ENCODE peak calls at places on chromosomes 13 and 19, in ten cellular contexts. One of them, this sample, is unnamed.

GRCh38 chr13:34208326-34208725 is 390.4 kb downstream of the RFC3 start:
- DNase-seq in effector memory CD4-positive, alpha-beta T cell: no peak
- DNase-seq in hepatic stellate cell: no peak
- DNase-seq in NCI-H146: no peak
- DNase-seq in nephron progenitor cell: no peak
- DNase-seq in stromal cell of bone marrow: no peak
- DNase-seq in neural crest cell: no peak
- DNase-seq in amniotic stem cell: no peak
- DNase-seq in psoas muscle: no peak
- DNase-seq in activated CD4-positive, alpha-beta T cell treated with anti-CD3 and anti-CD28 coated beads, Interleukin-2, amount 50 U/mL, for 4 hours: no peak
- DNase-seq in this sample: no peak

GRCh38 chr19:39588066-39588465 is 14.3 kb upstream of the LGALS13 start:
- DNase-seq in effector memory CD4-positive, alpha-beta T cell: no peak
- DNase-seq in hepatic stellate cell: no peak
- DNase-seq in NCI-H146: no peak
- DNase-seq in nephron progenitor cell: no peak
- DNase-seq in stromal cell of bone marrow: no peak
- DNase-seq in neural crest cell: no peak
- DNase-seq in amniotic stem cell: no peak
- DNase-seq in psoas muscle: no peak
- DNase-seq in activated CD4-positive, alpha-beta T cell treated with anti-CD3 and anti-CD28 coated beads, Interleukin-2, amount 50 U/mL, for 4 hours: no peak
- DNase-seq in this sample: no peak

GRCh38 chr19:44708940-44709339 is 10.0 kb downstream of the CEACAM16 start:
- DNase-seq in effector memory CD4-positive, alpha-beta T cell: no peak
- DNase-seq in hepatic stellate cell: no peak
- DNase-seq in NCI-H146: no peak
- DNase-seq in nephron progenitor cell: no peak
- DNase-seq in stromal cell of bone marrow: no peak
- DNase-seq in neural crest cell: no peak
- DNase-seq in amniotic stem cell: no peak
- DNase-seq in psoas muscle: no peak
- DNase-seq in activated CD4-positive, alpha-beta T cell treated with anti-CD3 and anti-CD28 coated beads, Interleukin-2, amount 50 U/mL, for 4 hours: no peak
- DNase-seq in this sample: no peak

GRCh38 chr19:10686661-10687517 is 14.3 kb upstream of the QTRT1 start:
- DNase-seq in effector memory CD4-positive, alpha-beta T cell: no peak
- DNase-seq in hepatic stellate cell: peak
- DNase-seq in NCI-H146: no peak
- DNase-seq in nephron progenitor cell: no peak
- DNase-seq in stromal cell of bone marrow: peak
- DNase-seq in neural crest cell: no peak
- DNase-seq in amniotic stem cell: no peak
- DNase-seq in psoas muscle: no peak
- DNase-seq in activated CD4-positive, alpha-beta T cell treated with anti-CD3 and anti-CD28 coated beads, Interleukin-2, amount 50 U/mL, for 4 hours: no peak
- DNase-seq in this sample: no peak

GRCh38 chr13:101455863-101456262 is 3.4 kb downstream of the ITGBL1 start:
- DNase-seq in effector memory CD4-positive, alpha-beta T cell: no peak
- DNase-seq in hepatic stellate cell: peak
- DNase-seq in NCI-H146: no peak
- DNase-seq in nephron progenitor cell: no peak
- DNase-seq in stromal cell of bone marrow: peak
- DNase-seq in neural crest cell: no peak
- DNase-seq in amniotic stem cell: peak
- DNase-seq in psoas muscle: no peak
- DNase-seq in activated CD4-positive, alpha-beta T cell treated with anti-CD3 and anti-CD28 coated beads, Interleukin-2, amount 50 U/mL, for 4 hours: no peak
- DNase-seq in this sample: no peak

GRCh38 chr13:45195421-45195820 is 5.4 kb downstream of the KCTD4 start:
- DNase-seq in effector memory CD4-positive, alpha-beta T cell: no peak
- DNase-seq in hepatic stellate cell: no peak
- DNase-seq in NCI-H146: no peak
- DNase-seq in nephron progenitor cell: no peak
- DNase-seq in stromal cell of bone marrow: no peak
- DNase-seq in neural crest cell: no peak
- DNase-seq in amniotic stem cell: no peak
- DNase-seq in psoas muscle: no peak
- DNase-seq in activated CD4-positive, alpha-beta T cell treated with anti-CD3 and anti-CD28 coated beads, Interleukin-2, amount 50 U/mL, for 4 hours: no peak
- DNase-seq in this sample: no peak

GRCh38 chr19:40612831-40613668 is 11.9 kb downstream of the LTBP4 start:
- DNase-seq in effector memory CD4-positive, alpha-beta T cell: peak
- DNase-seq in hepatic stellate cell: no peak
- DNase-seq in NCI-H146: no peak
- DNase-seq in nephron progenitor cell: peak
- DNase-seq in stromal cell of bone marrow: no peak
- DNase-seq in neural crest cell: no peak
- DNase-seq in amniotic stem cell: no peak
- DNase-seq in psoas muscle: peak
- DNase-seq in activated CD4-positive, alpha-beta T cell treated with anti-CD3 and anti-CD28 coated beads, Interleukin-2, amount 50 U/mL, for 4 hours: peak
- DNase-seq in this sample: no peak

GRCh38 chr13:75901509-75901908 is 265.4 kb downstream of the LMO7 start:
- DNase-seq in effector memory CD4-positive, alpha-beta T cell: no peak
- DNase-seq in hepatic stellate cell: no peak
- DNase-seq in NCI-H146: no peak
- DNase-seq in nephron progenitor cell: no peak
- DNase-seq in stromal cell of bone marrow: no peak
- DNase-seq in neural crest cell: no peak
- DNase-seq in amniotic stem cell: no peak
- DNase-seq in psoas muscle: no peak
- DNase-seq in activated CD4-positive, alpha-beta T cell treated with anti-CD3 and anti-CD28 coated beads, Interleukin-2, amount 50 U/mL, for 4 hours: no peak
- DNase-seq in this sample: no peak

GRCh38 chr19:4115818-4116385 is 8.0 kb downstream of the MAP2K2 start:
- DNase-seq in effector memory CD4-positive, alpha-beta T cell: no peak
- DNase-seq in hepatic stellate cell: no peak
- DNase-seq in NCI-H146: no peak
- DNase-seq in nephron progenitor cell: no peak
- DNase-seq in stromal cell of bone marrow: no peak
- DNase-seq in neural crest cell: no peak
- DNase-seq in amniotic stem cell: no peak
- DNase-seq in psoas muscle: no peak
- DNase-seq in activated CD4-positive, alpha-beta T cell treated with anti-CD3 and anti-CD28 coated beads, Interleukin-2, amount 50 U/mL, for 4 hours: no peak
- DNase-seq in this sample: no peak

GRCh38 chr13:107581009-107581408 is 634.3 kb downstream of the LIG4 start:
- DNase-seq in effector memory CD4-positive, alpha-beta T cell: no peak
- DNase-seq in hepatic stellate cell: no peak
- DNase-seq in NCI-H146: no peak
- DNase-seq in nephron progenitor cell: no peak
- DNase-seq in stromal cell of bone marrow: no peak
- DNase-seq in neural crest cell: no peak
- DNase-seq in amniotic stem cell: no peak
- DNase-seq in psoas muscle: no peak
- DNase-seq in activated CD4-positive, alpha-beta T cell treated with anti-CD3 and anti-CD28 coated beads, Interleukin-2, amount 50 U/mL, for 4 hours: no peak
- DNase-seq in this sample: peak

GRCh38 chr19:42352216-42352892 is 26.9 kb downstream of the MEGF8 start:
- DNase-seq in effector memory CD4-positive, alpha-beta T cell: no peak
- DNase-seq in hepatic stellate cell: peak
- DNase-seq in NCI-H146: no peak
- DNase-seq in nephron progenitor cell: no peak
- DNase-seq in stromal cell of bone marrow: no peak
- DNase-seq in neural crest cell: peak
- DNase-seq in amniotic stem cell: no peak
- DNase-seq in psoas muscle: no peak
- DNase-seq in activated CD4-positive, alpha-beta T cell treated with anti-CD3 and anti-CD28 coated beads, Interleukin-2, amount 50 U/mL, for 4 hours: no peak
- DNase-seq in this sample: peak

GRCh38 chr19:50311723-50312635 is 17.2 kb downstream of the KCNC3 start:
- DNase-seq in effector memory CD4-positive, alpha-beta T cell: no peak
- DNase-seq in hepatic stellate cell: no peak
- DNase-seq in NCI-H146: peak
- DNase-seq in nephron progenitor cell: peak
- DNase-seq in stromal cell of bone marrow: no peak
- DNase-seq in neural crest cell: peak
- DNase-seq in amniotic stem cell: no peak
- DNase-seq in psoas muscle: peak
- DNase-seq in activated CD4-positive, alpha-beta T cell treated with anti-CD3 and anti-CD28 coated beads, Interleukin-2, amount 50 U/mL, for 4 hours: no peak
- DNase-seq in this sample: no peak